ENCODE peak calls at places on chromosomes 7 and 10, in five cellular contexts. I, D, S, O and R are unnamed samples.
A peak's percentile ranks its signal among the peaks of the same experiment; 100 is the strongest.

GRCh38 chr10:69953851-69954250 is 98.8 kb upstream of the MACROH2A2 start:
- DNase-seq in D (no peak), S (no peak), O (no peak), I (no peak), R (no peak)

GRCh38 chr10:116880716-116881440 is 31.6 kb downstream of the ENO4 start:
- DNase-seq in O (no peak), I (no peak), D (no peak), S (no peak), R (no peak)

GRCh38 chr10:95907454-95908253 is at the start of gene CC2D2B:
- DNase-seq in S (peak; percentile 30), D (peak; percentile 94), O (peak; percentile 55), I (peak; percentile 80), R (peak; percentile 44)

GRCh38 chr10:9792181-9792580 is 1225.5 kb upstream of the CELF2 start:
- DNase-seq in D (no peak), I (no peak), S (no peak), O (no peak), R (no peak)

GRCh38 chr10:114565066-114565465 is 93.0 kb downstream of the ABLIM1 start:
- DNase-seq in O (peak; percentile 15), D (no peak), S (no peak), I (no peak), R (no peak)

GRCh38 chr7:105907129-105907846 is 30.9 kb upstream of the ATXN7L1 start:
- DNase-seq in S (no peak), D (no peak), I (no peak), O (no peak), R (no peak)

GRCh38 chr7:98779800-98780199 is 90.0 kb downstream of the TMEM130 start:
- DNase-seq in S (no peak), I (no peak), D (no peak), O (no peak), R (no peak)

GRCh38 chr10:124650820-124651401 is 93.3 kb downstream of the FAM53B start:
- DNase-seq in O (no peak), I (peak; percentile 90), D (no peak), S (peak; percentile 33), R (peak; percentile 59)

GRCh38 chr7:44147026-44147881 is 6.1 kb upstream of the MYL7 start:
- DNase-seq in O (no peak), I (no peak), S (no peak), D (peak; percentile 73), R (no peak)

GRCh38 chr10:132543916-132544743 is 6.5 kb downstream of the INPP5A start:
- DNase-seq in S (no peak), O (no peak), I (peak; percentile 23), D (no peak), R (no peak)

GRCh38 chr7:151125459-151125834 is 39.2 kb downstream of the AGAP3 start:
- DNase-seq in S (no peak), I (no peak), O (no peak), D (peak; percentile 91), R (no peak)

GRCh38 chr7:57821438-57822382 is 371.7 kb downstream of the ZNF716 start:
- DNase-seq in O (no peak), I (no peak), D (no peak), S (no peak), R (no peak)

GRCh38 chr7:88034083-88034695 is 100.1 kb downstream of the ADAM22 start:
- DNase-seq in I (no peak), D (no peak), O (no peak), S (no peak), R (no peak)

GRCh38 chr7:103813970-103814369 is 175.5 kb downstream of the RELN start:
- DNase-seq in I (no peak), S (no peak), O (no peak), D (no peak), R (no peak)

GRCh38 chr10:10564081-10564480 is 453.6 kb upstream of the CELF2 start:
- DNase-seq in O (peak; percentile 20), D (no peak), S (no peak), I (no peak), R (no peak)

GRCh38 chr7:138625849-138626230 is 75.3 kb downstream of the SVOPL start:
- DNase-seq in O (no peak), D (no peak), S (no peak), I (peak; percentile 46), R (no peak)

GRCh38 chr7:143171697-143172096 is 11.5 kb upstream of the TAS2R39 start:
- DNase-seq in S (no peak), I (no peak), D (no peak), O (no peak), R (no peak)

GRCh38 chr10:1368772-1369171 is 312.6 kb downstream of the WDR37 start:
- DNase-seq in S (no peak), O (no peak), D (peak; percentile 71), I (peak; percentile 68), R (no peak)

GRCh38 chr10:84360634-84361365 is 32.4 kb downstream of the CCSER2 start:
- DNase-seq in O (peak; percentile 7), I (no peak), D (peak; percentile 9), S (no peak), R (no peak)

GRCh38 chr10:116352125-116352524 is 27.9 kb downstream of the CCDC172 start:
- DNase-seq in I (no peak), S (no peak), O (no peak), D (no peak), R (no peak)